ENCODE peak calls at places on chromosomes 1 and 21, in five cellular contexts. O is IMR-90, D is neuronal stem cell, E is trophoblast cell, N is H9. H is an unnamed sample.

GRCh38 chr1:217431395-217431794 is 199.5 kb downstream of the GPATCH2 start:
- DNase-seq in N (no peak), O (no peak), E (no peak), D (no peak), H (no peak)

GRCh38 chr1:205774277-205775014 is 836 bp downstream of the RAB29 start:
- DNase-seq in N (peak; percentile 73), D (no peak), E (no peak), O (no peak), H (peak; percentile 42)

GRCh38 chr1:53442297-53442696 is 16.9 kb upstream of the DMRTB1 start:
- DNase-seq in N (no peak), E (no peak), D (no peak), O (peak; percentile 65), H (peak; percentile 65)

GRCh38 chr1:167566766-167567165 is 13.2 kb upstream of the CREG1 start:
- DNase-seq in D (no peak), O (no peak), N (no peak), E (no peak), H (no peak)

GRCh38 chr1:74819062-74819461 is 86.1 kb downstream of the TYW3 start:
- DNase-seq in N (no peak), E (no peak), O (peak; percentile 78), D (no peak), H (peak; percentile 13)

GRCh38 chr1:198903203-198903602 is 264.4 kb downstream of the PTPRC start:
- DNase-seq in E (no peak), N (peak; percentile 37), O (no peak), D (peak; percentile 24), H (no peak)

GRCh38 chr1:216523449-216524190 is 100.4 kb upstream of the USH2A start:
- DNase-seq in D (no peak), N (no peak), E (no peak), O (peak; percentile 87), H (peak; percentile 61)

GRCh38 chr1:219155140-219155539 is 18.5 kb upstream of the LYPLAL1 start:
- DNase-seq in E (no peak), D (no peak), N (no peak), O (peak; percentile 22), H (no peak)

GRCh38 chr1:219701453-219701852 is 88.5 kb upstream of the ZC3H11B start:
- DNase-seq in D (no peak), E (no peak), O (no peak), N (no peak), H (no peak)

GRCh38 chr1:16630661-16631247 is 17.4 kb upstream of the NBPF1 start:
- DNase-seq in E (no peak), O (no peak), N (peak; percentile 52), D (no peak), H (no peak)

GRCh38 chr1:146016891-146017290 is 4.6 kb downstream of the HJV start:
- DNase-seq in O (no peak), N (no peak), D (no peak), E (no peak), H (no peak)

GRCh38 chr1:101820080-101820479 is 176.6 kb downstream of the OLFM3 start:
- DNase-seq in D (peak; percentile 51), O (peak; percentile 15), E (no peak), N (no peak), H (peak; percentile 53)

GRCh38 chr1:231171623-231172197 is 9.9 kb downstream of the TRIM67 start:
- DNase-seq in O (no peak), E (peak; percentile 88), N (no peak), D (no peak), H (no peak)

GRCh38 chr1:48492392-48492791 is 20.4 kb upstream of the SPATA6 start:
- DNase-seq in N (no peak), O (no peak), E (no peak), D (no peak), H (no peak)

GRCh38 chr1:84300991-84301758 is at the start of gene SAMD13:
- DNase-seq in N (no peak), D (no peak), O (peak; percentile 69), E (no peak), H (peak; percentile 66)

GRCh38 chr1:178492341-178492740 is 4.4 kb downstream of the CLEC20A start:
- DNase-seq in D (no peak), E (no peak), N (no peak), O (no peak), H (no peak)

DNA sequence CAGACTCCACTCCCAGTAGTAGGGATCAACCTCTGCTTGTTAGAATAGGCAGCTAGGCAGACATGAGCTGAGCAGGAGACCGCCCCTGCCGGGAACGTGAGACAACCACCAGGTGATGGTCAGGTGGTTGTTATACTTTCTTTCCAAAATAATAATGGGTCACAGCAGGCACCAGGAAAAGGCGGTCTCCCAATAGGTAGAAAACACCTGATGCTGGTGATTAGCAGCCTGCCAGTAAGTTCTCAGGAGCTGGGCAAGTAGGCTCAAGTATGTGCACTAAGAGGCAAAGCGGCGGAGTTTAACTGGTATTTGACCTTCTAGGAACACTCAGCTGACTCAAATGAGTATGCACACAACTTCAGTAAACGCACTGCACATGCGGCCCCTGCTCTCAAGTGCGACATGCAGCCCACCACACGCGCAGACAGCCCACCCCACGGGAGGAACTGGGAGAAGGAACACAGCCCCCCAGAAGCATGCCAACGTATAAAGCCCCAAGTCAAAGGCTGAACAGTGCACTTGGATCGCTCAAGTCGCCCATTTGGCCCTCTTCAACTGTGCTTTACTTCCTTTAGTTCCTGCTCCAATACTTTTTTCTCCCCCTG is 80.0 kb downstream of the DESI2 start:
- DNase-seq in O (no peak), N (no peak), D (no peak), E (no peak), H (no peak)
- H3K14ac ChIP-seq in O (no peak overlapping the region), N (no peak overlapping the region), D (no peak overlapping the region), E (no peak overlapping the region), H (no peak overlapping the region)

DNA sequence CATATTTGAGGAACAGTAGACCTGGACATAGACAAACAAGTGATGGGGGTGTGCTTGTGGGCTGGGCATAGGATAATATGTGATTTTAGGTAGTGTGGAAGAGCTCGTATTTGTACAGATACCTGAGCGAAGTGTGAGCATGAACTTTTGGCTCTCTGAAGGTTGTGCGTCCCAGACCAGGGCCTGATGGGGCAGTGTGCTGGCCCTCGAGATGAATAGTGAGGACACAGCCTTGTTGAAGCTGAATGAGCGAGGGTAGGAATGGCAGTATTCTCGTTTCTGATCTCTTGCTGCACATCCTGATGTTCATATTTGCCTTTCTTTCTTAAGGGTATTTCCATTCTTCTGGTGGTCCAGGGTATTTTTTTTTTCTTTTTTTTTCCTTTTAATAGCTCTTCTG is 41.5 kb downstream of the USP25 start:
- DNase-seq in O (no peak), D (no peak), N (no peak), E (no peak), H (no peak)
- H3K14ac ChIP-seq in O (no peak overlapping the region), D (no peak overlapping the region), N (no peak overlapping the region), E (no peak overlapping the region), H (no peak overlapping the region)

GRCh38 chr1:7534061-7534825 is 236.9 kb upstream of the VAMP3 start:
- DNase-seq in N (no peak), O (no peak), D (no peak), E (no peak), H (peak; percentile 60)
- H3K14ac ChIP-seq in N (peak overlapping the region; percentile 49), O (no peak overlapping the region), D (no peak overlapping the region), E (no peak overlapping the region), H (no peak overlapping the region)

DNA sequence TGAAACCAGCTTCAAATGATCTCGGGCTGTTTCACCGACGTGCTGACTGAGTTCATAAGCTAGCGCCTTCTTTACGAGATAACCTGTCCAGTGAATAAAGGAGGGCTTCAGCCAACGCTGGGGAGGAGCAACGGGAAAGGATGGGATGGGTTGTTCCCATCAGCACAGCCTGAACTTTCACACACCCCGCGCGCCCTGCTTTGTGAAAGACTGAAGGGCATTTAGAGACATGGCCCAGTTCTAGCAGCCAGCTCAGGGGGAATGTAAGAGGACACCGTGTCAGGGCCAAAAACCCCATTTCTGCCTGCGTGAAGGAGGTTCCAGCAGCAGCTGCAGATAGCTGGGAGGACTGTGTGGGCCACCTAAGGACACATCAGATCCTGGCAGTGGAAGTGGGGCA is 255.1 kb upstream of the RAB4A start:
- DNase-seq in D (no peak), O (no peak), E (no peak), N (no peak), H (no peak)
- H3K14ac ChIP-seq in D (no peak overlapping the region), O (no peak overlapping the region), E (no peak overlapping the region), N (peak overlapping the region; percentile 24), H (no peak overlapping the region)

H was measured in mesenchymal stem cell.